ENCODE peak calls at places on chromosomes 3 and 15, in four cellular contexts. E is glutamatergic neuron, Y is RPMI8226, F is body of pancreas. R is an unnamed sample.

GRCh38 chr3:71497367-71497925 is 86.1 kb downstream of the FOXP1 start:
- DNase-seq in Y (no peak), F (no peak), E (no peak), R (no peak)

GRCh38 chr3:16277471-16277870 is 12.5 kb downstream of the OXNAD1 start:
- DNase-seq in Y (no peak), E (no peak), F (no peak), R (no peak)

GRCh38 chr15:36571301-36571700 is 8.1 kb upstream of the CDIN1 start:
- DNase-seq in Y (no peak), E (no peak), F (no peak), R (no peak)

GRCh38 chr15:100688549-100689120 is 86.2 kb downstream of the ASB7 start:
- DNase-seq in Y (no peak), E (no peak), F (no peak), R (no peak)

GRCh38 chr15:74200394-74200793 is 2.2 kb downstream of the STRA6 start:
- DNase-seq in F (peak; percentile 28), Y (no peak), E (no peak), R (no peak)

GRCh38 chr3:72888546-72889309 is 882 bp downstream of the GXYLT2 start:
- DNase-seq in E (no peak), Y (no peak), F (no peak), R (no peak)

GRCh38 chr15:40595219-40595618 is 1.2 kb downstream of the KNL1 start:
- DNase-seq in Y (no peak), E (no peak), F (no peak), R (no peak)

GRCh38 chr3:98695816-98696215 is 67.3 kb upstream of the ST3GAL6 start:
- DNase-seq in Y (no peak), E (no peak), F (no peak), R (no peak)

GRCh38 chr15:20645956-20646355 is 104.4 kb upstream of the GOLGA6L6 start:
- DNase-seq in E (no peak), F (peak; percentile 26), Y (peak; percentile 98), R (no peak)

GRCh38 chr15:72907733-72908132 is 124.2 kb upstream of the ADPGK start:
- DNase-seq in Y (no peak), F (peak; percentile 29), E (no peak), R (no peak)

GRCh38 chr15:94042163-94042954 is 189.0 kb upstream of the MCTP2 start:
- DNase-seq in F (no peak), E (no peak), Y (no peak), R (no peak)

GRCh38 chr15:58410353-58410752 is 21.4 kb upstream of the LIPC start:
- DNase-seq in F (no peak), E (no peak), Y (no peak), R (no peak)

GRCh38 chr3:108946292-108947290 is 7.1 kb downstream of the GUCA1C start:
- DNase-seq in F (no peak), Y (no peak), E (no peak), R (no peak)

GRCh38 chr3:57007513-57008415 is 52.7 kb upstream of the SPATA12 start:
- DNase-seq in Y (no peak), E (no peak), F (peak; percentile 37), R (no peak)

GRCh38 chr3:3802021-3802420 is 2.8 kb downstream of the LRRN1 start:
- DNase-seq in F (no peak), Y (no peak), E (peak; percentile 39), R (no peak)

GRCh38 chr3:109316162-109316730 is at the start of gene DPPA2:
- DNase-seq in F (no peak), Y (peak; percentile 13), E (no peak), R (no peak)

GRCh38 chr15:34318277-34319079 is 19.1 kb downstream of the SLC12A6 start:
- DNase-seq in E (peak; percentile 35), Y (no peak), F (peak; percentile 76), R (no peak)

GRCh38 chr3:107971181-107971580 is 119.7 kb downstream of the CD47 start:
- DNase-seq in E (no peak), F (no peak), Y (no peak), R (no peak)

GRCh38 chr3:129161860-129162271 is 1.0 kb upstream of the ISY1 start:
- DNase-seq in Y (peak; percentile 60), E (no peak), F (no peak), R (no peak)

R was measured in NCI-H1930.